ENCODE peak calls at places on chromosome 16, in eight cellular contexts. One of them, this sample, is unnamed.
A peak's percentile ranks its signal among the peaks of the same experiment; 100 is the strongest.

GRCh38 chr16:2482181-2483107 is 7.5 kb downstream of the TBC1D24 start:
- DNase-seq in SJSA1: no peak
- DNase-seq in H9: no peak
- DNase-seq in dorsolateral prefrontal cortex: peak; percentile 77
- DNase-seq in heart right ventricle: no peak
- DNase-seq in osteoblast: peak; percentile 99
- DNase-seq in HCT116: no peak
- DNase-seq in A549: no peak
- DNase-seq in this sample: no peak

GRCh38 chr16:73176577-73177013 is 128.7 kb upstream of the ZFHX3 start:
- DNase-seq in SJSA1: no peak
- DNase-seq in H9: no peak
- DNase-seq in dorsolateral prefrontal cortex: no peak
- DNase-seq in heart right ventricle: no peak
- DNase-seq in osteoblast: peak; percentile 89
- DNase-seq in HCT116: peak; percentile 48
- DNase-seq in A549: peak; percentile 48
- DNase-seq in this sample: no peak

GRCh38 chr16:15950167-15950854 is 895 bp downstream of the ABCC1 start:
- DNase-seq in SJSA1: no peak
- DNase-seq in H9: no peak
- DNase-seq in dorsolateral prefrontal cortex: no peak
- DNase-seq in heart right ventricle: no peak
- DNase-seq in osteoblast: peak; percentile 94
- DNase-seq in HCT116: no peak
- DNase-seq in A549: no peak
- DNase-seq in this sample: peak; percentile 36

GRCh38 chr16:10581507-10581906 is 1.1 kb upstream of the EMP2 start:
- DNase-seq in SJSA1: no peak
- DNase-seq in H9: no peak
- DNase-seq in dorsolateral prefrontal cortex: no peak
- DNase-seq in heart right ventricle: no peak
- DNase-seq in osteoblast: no peak
- DNase-seq in HCT116: no peak
- DNase-seq in A549: no peak
- DNase-seq in this sample: no peak

GRCh38 chr16:53414381-53414780 is 19.9 kb upstream of the RBL2 start:
- DNase-seq in SJSA1: no peak
- DNase-seq in H9: no peak
- DNase-seq in dorsolateral prefrontal cortex: no peak
- DNase-seq in heart right ventricle: no peak
- DNase-seq in osteoblast: no peak
- DNase-seq in HCT116: no peak
- DNase-seq in A549: no peak
- DNase-seq in this sample: no peak

GRCh38 chr16:54672500-54672899 is 258.2 kb upstream of the IRX5 start:
- DNase-seq in SJSA1: no peak
- DNase-seq in H9: no peak
- DNase-seq in dorsolateral prefrontal cortex: no peak
- DNase-seq in heart right ventricle: no peak
- DNase-seq in osteoblast: no peak
- DNase-seq in HCT116: no peak
- DNase-seq in A549: no peak
- DNase-seq in this sample: no peak

GRCh38 chr16:12305847-12306246 is 329.3 kb downstream of the SNX29 start:
- DNase-seq in SJSA1: no peak
- DNase-seq in H9: no peak
- DNase-seq in dorsolateral prefrontal cortex: no peak
- DNase-seq in heart right ventricle: no peak
- DNase-seq in osteoblast: no peak
- DNase-seq in HCT116: no peak
- DNase-seq in A549: no peak
- DNase-seq in this sample: no peak

GRCh38 chr16:83403751-83404150 is 404.0 kb upstream of the HSBP1 start:
- DNase-seq in SJSA1: no peak
- DNase-seq in H9: no peak
- DNase-seq in dorsolateral prefrontal cortex: no peak
- DNase-seq in heart right ventricle: no peak
- DNase-seq in osteoblast: peak; percentile 38
- DNase-seq in HCT116: no peak
- DNase-seq in A549: no peak
- DNase-seq in this sample: no peak

GRCh38 chr16:17590711-17591654 is 120.2 kb upstream of the XYLT1 start:
- DNase-seq in SJSA1: no peak
- DNase-seq in H9: no peak
- DNase-seq in dorsolateral prefrontal cortex: no peak
- DNase-seq in heart right ventricle: no peak
- DNase-seq in osteoblast: no peak
- DNase-seq in HCT116: no peak
- DNase-seq in A549: no peak
- DNase-seq in this sample: no peak

GRCh38 chr16:51538707-51539604 is 387.9 kb upstream of the SALL1 start:
- DNase-seq in SJSA1: peak; percentile 88
- DNase-seq in H9: no peak
- DNase-seq in dorsolateral prefrontal cortex: no peak
- DNase-seq in heart right ventricle: no peak
- DNase-seq in osteoblast: peak; percentile 82
- DNase-seq in HCT116: no peak
- DNase-seq in A549: peak; percentile 88
- DNase-seq in this sample: no peak

GRCh38 chr16:46673320-46674013 is 15.5 kb downstream of the VPS35 start:
- DNase-seq in SJSA1: peak; percentile 53
- DNase-seq in H9: peak; percentile 63
- DNase-seq in dorsolateral prefrontal cortex: no peak
- DNase-seq in heart right ventricle: peak; percentile 41
- DNase-seq in osteoblast: peak; percentile 85
- DNase-seq in HCT116: peak; percentile 51
- DNase-seq in A549: peak; percentile 74
- DNase-seq in this sample: peak; percentile 30

GRCh38 chr16:29662000-29662728 is 883 bp upstream of the SPN start:
- DNase-seq in SJSA1: no peak
- DNase-seq in H9: no peak
- DNase-seq in dorsolateral prefrontal cortex: no peak
- DNase-seq in heart right ventricle: no peak
- DNase-seq in osteoblast: peak; percentile 58
- DNase-seq in HCT116: no peak
- DNase-seq in A549: no peak
- DNase-seq in this sample: no peak

GRCh38 chr16:89823087-89823823 is 5.0 kb upstream of the SPIRE2 start:
- DNase-seq in SJSA1: no peak
- DNase-seq in H9: no peak
- DNase-seq in dorsolateral prefrontal cortex: no peak
- DNase-seq in heart right ventricle: no peak
- DNase-seq in osteoblast: no peak
- DNase-seq in HCT116: no peak
- DNase-seq in A549: no peak
- DNase-seq in this sample: no peak

GRCh38 chr16:68470461-68471150 is 22.3 kb upstream of the SMPD3 start:
- DNase-seq in SJSA1: no peak
- DNase-seq in H9: no peak
- DNase-seq in dorsolateral prefrontal cortex: no peak
- DNase-seq in heart right ventricle: peak; percentile 29
- DNase-seq in osteoblast: peak; percentile 37
- DNase-seq in HCT116: no peak
- DNase-seq in A549: no peak
- DNase-seq in this sample: no peak

GRCh38 chr16:6482861-6483530 is 849.6 kb upstream of the RBFOX1 start:
- DNase-seq in SJSA1: no peak
- DNase-seq in H9: peak; percentile 28
- DNase-seq in dorsolateral prefrontal cortex: peak; percentile 80
- DNase-seq in heart right ventricle: no peak
- DNase-seq in osteoblast: no peak
- DNase-seq in HCT116: no peak
- DNase-seq in A549: no peak
- DNase-seq in this sample: no peak

GRCh38 chr16:24504467-24505345 is 34.7 kb upstream of the RBBP6 start:
- DNase-seq in SJSA1: peak; percentile 56
- DNase-seq in H9: peak; percentile 79
- DNase-seq in dorsolateral prefrontal cortex: peak; percentile 55
- DNase-seq in heart right ventricle: peak; percentile 48
- DNase-seq in osteoblast: peak; percentile 81
- DNase-seq in HCT116: peak; percentile 74
- DNase-seq in A549: peak; percentile 65
- DNase-seq in this sample: peak; percentile 31

GRCh38 chr16:78331749-78332148 is 232.3 kb downstream of the WWOX start:
- DNase-seq in SJSA1: no peak
- DNase-seq in H9: no peak
- DNase-seq in dorsolateral prefrontal cortex: no peak
- DNase-seq in heart right ventricle: no peak
- DNase-seq in osteoblast: no peak
- DNase-seq in HCT116: no peak
- DNase-seq in A549: no peak
- DNase-seq in this sample: no peak

DNA sequence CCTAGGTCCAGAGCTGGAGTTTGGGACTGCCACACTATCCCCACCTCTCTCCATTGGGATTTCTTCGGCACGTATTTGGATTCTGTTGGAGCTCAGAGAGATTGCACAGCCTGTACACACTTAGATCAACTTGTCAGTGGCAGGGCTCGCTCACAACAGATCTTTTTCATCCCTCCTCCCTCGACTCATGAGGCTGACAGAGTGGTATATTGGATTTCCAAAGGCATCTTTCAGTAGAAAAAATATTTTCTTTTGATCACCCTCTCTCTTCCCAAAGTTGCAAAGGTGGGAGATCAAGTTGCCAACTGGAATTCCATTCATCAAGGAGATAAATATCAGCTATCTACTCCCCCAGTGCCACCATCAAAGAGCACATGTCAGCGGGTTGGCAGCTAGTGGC is 539.6 kb upstream of the CDH11 start:
- DNase-seq in SJSA1: no peak
- DNase-seq in H9: no peak
- DNase-seq in dorsolateral prefrontal cortex: no peak
- DNase-seq in heart right ventricle: no peak
- DNase-seq in osteoblast: no peak
- DNase-seq in HCT116: no peak
- DNase-seq in A549: no peak
- DNase-seq in this sample: no peak
- H3K27ac ChIP-seq in SJSA1: no peak overlapping the region
- H3K27ac ChIP-seq in H9: no peak overlapping the region
- H3K27ac ChIP-seq in dorsolateral prefrontal cortex: no peak overlapping the region
- H3K27ac ChIP-seq in heart right ventricle: no peak overlapping the region
- H3K27ac ChIP-seq in osteoblast: no peak overlapping the region
- H3K27ac ChIP-seq in HCT116: no peak overlapping the region
- H3K27ac ChIP-seq in A549: no peak overlapping the region
- H3K27ac ChIP-seq in this sample: no peak overlapping the region

DNA sequence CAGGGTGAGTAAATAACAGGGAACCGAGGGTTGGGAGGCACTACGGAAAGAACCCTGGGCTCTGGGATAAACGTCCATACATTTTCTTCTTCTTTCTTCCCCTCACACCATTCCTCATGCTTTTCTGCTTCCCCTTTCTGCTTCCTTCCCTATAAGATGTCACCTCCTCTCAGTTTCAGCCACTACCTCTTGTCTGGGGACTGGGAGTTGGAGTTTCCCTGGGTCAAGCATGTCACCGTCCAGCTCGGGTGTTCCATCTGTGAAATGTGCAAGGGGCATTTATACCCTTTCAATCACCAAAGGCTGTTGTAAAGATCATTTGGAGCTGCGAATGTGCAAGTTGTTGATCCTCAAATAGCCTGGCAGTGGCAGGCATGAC is 17.5 kb upstream of the CCL22 start:
- DNase-seq in SJSA1: no peak
- DNase-seq in H9: no peak
- DNase-seq in dorsolateral prefrontal cortex: no peak
- DNase-seq in heart right ventricle: no peak
- DNase-seq in osteoblast: no peak
- DNase-seq in HCT116: no peak
- DNase-seq in A549: no peak
- DNase-seq in this sample: no peak
- H3K27ac ChIP-seq in SJSA1: peak overlapping the region; percentile 61
- H3K27ac ChIP-seq in H9: no peak overlapping the region
- H3K27ac ChIP-seq in dorsolateral prefrontal cortex: no peak overlapping the region
- H3K27ac ChIP-seq in heart right ventricle: no peak overlapping the region
- H3K27ac ChIP-seq in osteoblast: peak overlapping the region; percentile 16
- H3K27ac ChIP-seq in HCT116: no peak overlapping the region
- H3K27ac ChIP-seq in A549: peak overlapping the region; percentile 31
- H3K27ac ChIP-seq in this sample: no peak overlapping the region

DNA sequence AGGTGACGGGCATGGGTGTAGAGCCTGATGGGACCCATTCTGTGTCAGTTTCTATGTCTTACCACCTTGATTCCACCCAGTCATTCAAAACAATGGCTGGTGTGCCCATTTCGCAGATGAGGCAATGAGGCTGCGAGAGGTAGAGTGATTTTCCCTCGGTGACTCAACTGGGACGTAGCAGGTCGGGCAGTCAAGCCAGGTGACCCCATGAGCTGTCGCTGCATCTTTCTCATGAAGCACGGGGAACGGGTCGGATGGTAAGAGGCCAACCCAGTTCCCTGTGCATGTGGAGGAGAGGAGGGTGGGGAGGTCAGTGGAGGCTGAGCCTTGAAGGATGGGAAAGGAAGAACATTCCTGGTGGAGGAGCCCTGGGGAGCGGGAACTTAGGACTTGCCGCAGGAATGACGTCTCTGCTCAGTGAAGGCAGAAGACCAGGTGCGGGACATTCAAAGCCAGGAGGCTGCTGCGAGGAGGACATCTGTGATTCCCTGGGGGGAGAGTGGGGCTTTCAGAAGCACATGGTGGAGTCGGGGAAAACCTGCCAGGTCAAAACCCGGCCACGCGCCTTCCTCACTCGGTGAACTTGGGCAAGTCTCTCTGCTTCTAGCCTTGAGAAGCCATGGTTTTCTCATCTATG is 1.1 kb downstream of the IL21R start:
- DNase-seq in SJSA1: no peak
- DNase-seq in H9: no peak
- DNase-seq in dorsolateral prefrontal cortex: no peak
- DNase-seq in heart right ventricle: no peak
- DNase-seq in osteoblast: no peak
- DNase-seq in HCT116: no peak
- DNase-seq in A549: no peak
- DNase-seq in this sample: no peak
- H3K27ac ChIP-seq in SJSA1: no peak overlapping the region
- H3K27ac ChIP-seq in H9: no peak overlapping the region
- H3K27ac ChIP-seq in dorsolateral prefrontal cortex: no peak overlapping the region
- H3K27ac ChIP-seq in heart right ventricle: no peak overlapping the region
- H3K27ac ChIP-seq in osteoblast: no peak overlapping the region
- H3K27ac ChIP-seq in HCT116: no peak overlapping the region
- H3K27ac ChIP-seq in A549: no peak overlapping the region
- H3K27ac ChIP-seq in this sample: peak overlapping the region; percentile 94

DNA sequence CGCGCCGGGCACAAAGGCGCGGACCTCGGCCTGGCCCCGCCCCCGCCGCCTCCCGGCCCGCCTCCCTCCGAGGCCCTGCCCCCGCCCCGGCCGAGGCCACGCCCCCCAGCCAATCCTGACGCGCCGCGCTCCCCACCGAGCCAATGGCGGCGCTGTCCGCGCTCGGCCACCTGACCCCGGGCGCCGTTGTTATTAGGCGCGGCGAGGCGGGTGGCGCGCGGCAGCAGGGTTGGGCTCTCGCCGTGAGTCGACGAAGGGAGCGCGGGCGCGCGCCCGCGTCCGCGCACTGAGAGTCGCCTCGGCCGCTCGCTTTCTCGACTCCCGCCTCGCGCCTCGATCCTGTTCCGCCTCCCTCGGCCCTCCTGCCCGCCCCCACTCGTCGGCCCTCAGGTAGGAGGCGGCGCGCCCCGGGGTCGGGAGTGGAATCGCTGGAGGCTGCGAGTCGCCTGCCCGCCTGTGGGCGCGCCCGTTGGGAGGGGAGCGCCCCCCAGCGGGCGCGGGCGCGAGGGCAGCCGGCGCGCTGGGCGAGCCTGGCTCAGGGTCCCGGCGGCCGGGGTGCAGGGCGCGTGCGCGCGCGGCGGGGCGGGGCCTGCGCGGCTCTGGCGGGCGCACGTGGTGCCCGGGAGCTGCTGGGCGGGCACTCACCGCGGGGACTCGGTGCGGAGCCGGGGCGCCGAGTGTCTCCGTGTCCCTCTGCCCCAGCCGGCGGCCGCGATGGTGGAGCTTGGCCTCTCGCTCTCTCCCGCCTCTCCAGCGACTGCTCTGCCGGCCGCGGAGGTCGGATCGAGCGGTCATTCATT is 405 bp upstream of the CBLN1 start:
- DNase-seq in SJSA1: no peak
- DNase-seq in H9: peak; percentile 92
- DNase-seq in dorsolateral prefrontal cortex: peak; percentile 91
- DNase-seq in heart right ventricle: peak; percentile 84
- DNase-seq in osteoblast: peak; percentile 99
- DNase-seq in HCT116: no peak
- DNase-seq in A549: peak; percentile 78
- DNase-seq in this sample: no peak
- H3K27ac ChIP-seq in SJSA1: no peak overlapping the region
- H3K27ac ChIP-seq in H9: no peak overlapping the region
- H3K27ac ChIP-seq in dorsolateral prefrontal cortex: no peak overlapping the region
- H3K27ac ChIP-seq in heart right ventricle: no peak overlapping the region
- H3K27ac ChIP-seq in osteoblast: no peak overlapping the region
- H3K27ac ChIP-seq in HCT116: no peak overlapping the region
- H3K27ac ChIP-seq in A549: no peak overlapping the region
- H3K27ac ChIP-seq in this sample: no peak overlapping the region